ENCODE peak calls at places on chromosome 17, in five cellular contexts. One of them, this sample, is unnamed. For H3K36me3, the result is how much of the 10 kb centered on the place peaks cover.

GRCh38 chr17:65987988-65988387 is 203.9 kb downstream of the CEP112 start:
- DNase-seq in fibroblast of lung: peak
- DNase-seq in GM23248: peak
- DNase-seq in colonic mucosa: peak
- DNase-seq in CD4-positive, CD25-positive, alpha-beta regulatory T cell: no peak
- DNase-seq in this sample: peak

GRCh38 chr17:27873211-27873610 is 20.0 kb downstream of the LYRM9 start:
- DNase-seq in fibroblast of lung: no peak
- DNase-seq in GM23248: no peak
- DNase-seq in colonic mucosa: no peak
- DNase-seq in CD4-positive, CD25-positive, alpha-beta regulatory T cell: no peak
- DNase-seq in this sample: no peak

GRCh38 chr17:48663134-48663924 is 37.2 kb upstream of the HOXB9 start:
- DNase-seq in fibroblast of lung: no peak
- DNase-seq in GM23248: no peak
- DNase-seq in colonic mucosa: no peak
- DNase-seq in CD4-positive, CD25-positive, alpha-beta regulatory T cell: no peak
- DNase-seq in this sample: no peak

GRCh38 chr17:48636177-48637018 is 10.2 kb upstream of the HOXB9 start:
- DNase-seq in fibroblast of lung: peak
- DNase-seq in GM23248: peak
- DNase-seq in colonic mucosa: peak
- DNase-seq in CD4-positive, CD25-positive, alpha-beta regulatory T cell: no peak
- DNase-seq in this sample: peak

GRCh38 chr17:70552230-70552981 is 383.1 kb downstream of the KCNJ2 start:
- DNase-seq in fibroblast of lung: peak
- DNase-seq in GM23248: peak
- DNase-seq in colonic mucosa: no peak
- DNase-seq in CD4-positive, CD25-positive, alpha-beta regulatory T cell: no peak
- DNase-seq in this sample: peak

GRCh38 chr17:34720760-34721159 is 141.4 kb downstream of the TMEM132E start:
- DNase-seq in fibroblast of lung: no peak
- DNase-seq in GM23248: peak
- DNase-seq in colonic mucosa: no peak
- DNase-seq in CD4-positive, CD25-positive, alpha-beta regulatory T cell: no peak
- DNase-seq in this sample: no peak

GRCh38 chr17:2215616-2216364 is 87.8 kb downstream of the SMG6 start:
- DNase-seq in fibroblast of lung: peak
- DNase-seq in GM23248: peak
- DNase-seq in colonic mucosa: peak
- DNase-seq in CD4-positive, CD25-positive, alpha-beta regulatory T cell: peak
- DNase-seq in this sample: peak

GRCh38 chr17:44400226-44400847 is 10.9 kb upstream of the ITGA2B start:
- DNase-seq in fibroblast of lung: peak
- DNase-seq in GM23248: peak
- DNase-seq in colonic mucosa: no peak
- DNase-seq in CD4-positive, CD25-positive, alpha-beta regulatory T cell: no peak
- DNase-seq in this sample: peak

GRCh38 chr17:56185905-56186783 is 32.9 kb downstream of the ANKFN1 start:
- DNase-seq in fibroblast of lung: peak
- DNase-seq in GM23248: peak
- DNase-seq in colonic mucosa: no peak
- DNase-seq in CD4-positive, CD25-positive, alpha-beta regulatory T cell: no peak
- DNase-seq in this sample: peak

GRCh38 chr17:41971721-41972523 is 5.3 kb downstream of the CNP start:
- DNase-seq in fibroblast of lung: no peak
- DNase-seq in GM23248: no peak
- DNase-seq in colonic mucosa: no peak
- DNase-seq in CD4-positive, CD25-positive, alpha-beta regulatory T cell: no peak
- DNase-seq in this sample: no peak
- H3K36me3 ChIP-seq in fibroblast of lung: under half
- H3K36me3 ChIP-seq in GM23248: under half
- H3K36me3 ChIP-seq in colonic mucosa: under half
- H3K36me3 ChIP-seq in CD4-positive, CD25-positive, alpha-beta regulatory T cell: half or more
- H3K36me3 ChIP-seq in this sample: half or more

GRCh38 chr17:81666092-81666341 is 388 bp downstream of the OXLD1 start:
- DNase-seq in fibroblast of lung: no peak
- DNase-seq in GM23248: peak
- DNase-seq in colonic mucosa: peak
- DNase-seq in CD4-positive, CD25-positive, alpha-beta regulatory T cell: no peak
- DNase-seq in this sample: peak

GRCh38 chr17:81666342-81667191 is at the start of the genes CCDC137 and OXLD1:
- DNase-seq in fibroblast of lung: peak
- DNase-seq in GM23248: peak
- DNase-seq in colonic mucosa: peak
- DNase-seq in CD4-positive, CD25-positive, alpha-beta regulatory T cell: peak
- DNase-seq in this sample: peak

GRCh38 chr17:81667754-81668153 is 1.2 kb downstream of the CCDC137 start:
- DNase-seq in fibroblast of lung: no peak
- DNase-seq in GM23248: peak
- DNase-seq in colonic mucosa: no peak
- DNase-seq in CD4-positive, CD25-positive, alpha-beta regulatory T cell: no peak
- DNase-seq in this sample: no peak

GRCh38 chr17:81664051-81664470 is 2.3 kb downstream of the OXLD1 start:
- DNase-seq in fibroblast of lung: no peak
- DNase-seq in GM23248: no peak
- DNase-seq in colonic mucosa: no peak
- DNase-seq in CD4-positive, CD25-positive, alpha-beta regulatory T cell: no peak
- DNase-seq in this sample: no peak

GRCh38 chr17:81665205-81666091 is 957 bp downstream of the OXLD1 start:
- DNase-seq in fibroblast of lung: peak
- DNase-seq in GM23248: peak
- DNase-seq in colonic mucosa: peak
- DNase-seq in CD4-positive, CD25-positive, alpha-beta regulatory T cell: peak
- DNase-seq in this sample: peak
- H3K36me3 ChIP-seq in fibroblast of lung: under half
- H3K36me3 ChIP-seq in GM23248: under half
- H3K36me3 ChIP-seq in colonic mucosa: under half
- H3K36me3 ChIP-seq in CD4-positive, CD25-positive, alpha-beta regulatory T cell: under half
- H3K36me3 ChIP-seq in this sample: under half

GRCh38 chr17:82659886-82660285 is 11.6 kb upstream of the WDR45B start:
- DNase-seq in fibroblast of lung: no peak
- DNase-seq in GM23248: no peak
- DNase-seq in colonic mucosa: no peak
- DNase-seq in CD4-positive, CD25-positive, alpha-beta regulatory T cell: no peak
- DNase-seq in this sample: no peak
- H3K36me3 ChIP-seq in fibroblast of lung: under half
- H3K36me3 ChIP-seq in GM23248: under half
- H3K36me3 ChIP-seq in colonic mucosa: under half
- H3K36me3 ChIP-seq in CD4-positive, CD25-positive, alpha-beta regulatory T cell: under half
- H3K36me3 ChIP-seq in this sample: under half

GRCh38 chr17:19709841-19710240 is 6.5 kb downstream of the SLC47A2 start:
- DNase-seq in fibroblast of lung: no peak
- DNase-seq in GM23248: no peak
- DNase-seq in colonic mucosa: no peak
- DNase-seq in CD4-positive, CD25-positive, alpha-beta regulatory T cell: no peak
- DNase-seq in this sample: no peak

GRCh38 chr17:19708431-19709175 is 7.8 kb downstream of the SLC47A2 start:
- DNase-seq in fibroblast of lung: no peak
- DNase-seq in GM23248: no peak
- DNase-seq in colonic mucosa: no peak
- DNase-seq in CD4-positive, CD25-positive, alpha-beta regulatory T cell: no peak
- DNase-seq in this sample: no peak

GRCh38 chr17:19705771-19706770 is 10.3 kb downstream of the SLC47A2 start:
- DNase-seq in fibroblast of lung: no peak
- DNase-seq in GM23248: no peak
- DNase-seq in colonic mucosa: no peak
- DNase-seq in CD4-positive, CD25-positive, alpha-beta regulatory T cell: no peak
- DNase-seq in this sample: no peak

GRCh38 chr17:19706791-19707727 is 9.3 kb downstream of the SLC47A2 start:
- DNase-seq in fibroblast of lung: no peak
- DNase-seq in GM23248: no peak
- DNase-seq in colonic mucosa: peak
- DNase-seq in CD4-positive, CD25-positive, alpha-beta regulatory T cell: no peak
- DNase-seq in this sample: no peak

GRCh38 chr17:19707728-19708221 is 8.6 kb downstream of the SLC47A2 start:
- DNase-seq in fibroblast of lung: no peak
- DNase-seq in GM23248: no peak
- DNase-seq in colonic mucosa: no peak
- DNase-seq in CD4-positive, CD25-positive, alpha-beta regulatory T cell: no peak
- DNase-seq in this sample: no peak
- H3K36me3 ChIP-seq in fibroblast of lung: under half
- H3K36me3 ChIP-seq in GM23248: under half
- H3K36me3 ChIP-seq in colonic mucosa: under half
- H3K36me3 ChIP-seq in CD4-positive, CD25-positive, alpha-beta regulatory T cell: under half
- H3K36me3 ChIP-seq in this sample: under half

DNA sequence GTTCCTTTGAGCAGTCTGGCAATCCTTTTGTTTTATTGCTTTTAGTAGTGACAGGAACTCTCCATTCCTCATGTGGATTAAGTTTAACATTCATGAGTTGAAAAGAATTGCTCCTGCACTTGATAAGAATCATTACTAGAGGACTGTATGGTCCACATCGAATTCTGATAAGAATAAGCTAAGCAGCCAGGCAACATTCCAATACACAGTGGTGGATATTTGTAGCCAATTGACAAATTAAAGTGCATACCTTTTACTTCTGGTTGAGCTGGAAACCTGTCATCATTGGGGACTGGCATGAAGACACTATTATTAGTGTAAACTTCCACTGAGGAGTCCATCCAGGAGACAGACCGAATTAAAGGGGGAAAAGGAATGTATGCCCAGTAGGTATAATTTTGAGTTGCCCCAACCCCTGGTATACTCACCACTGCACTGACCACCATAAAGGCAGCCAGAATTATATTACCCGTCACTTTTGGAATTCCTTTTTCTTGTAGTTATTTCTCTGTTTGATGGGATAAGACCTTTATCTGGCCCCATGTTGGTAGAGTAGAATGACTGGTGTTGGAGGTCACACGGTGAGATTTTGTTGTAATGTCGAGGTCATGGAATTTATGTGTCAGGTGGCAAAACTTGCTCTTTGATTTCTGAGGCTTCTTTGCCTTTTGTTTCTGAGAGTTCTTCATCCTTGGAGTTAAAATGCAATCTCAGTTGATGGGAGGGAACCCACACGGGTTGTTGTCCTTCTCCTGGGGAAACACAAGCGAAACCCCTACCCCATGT is 72.1 kb upstream of the ARL4D start:
- DNase-seq in fibroblast of lung: no peak
- DNase-seq in GM23248: peak
- DNase-seq in colonic mucosa: no peak
- DNase-seq in CD4-positive, CD25-positive, alpha-beta regulatory T cell: no peak
- DNase-seq in this sample: no peak
- H3K36me3 ChIP-seq in fibroblast of lung: under half
- H3K36me3 ChIP-seq in GM23248: under half
- H3K36me3 ChIP-seq in colonic mucosa: under half
- H3K36me3 ChIP-seq in CD4-positive, CD25-positive, alpha-beta regulatory T cell: under half
- H3K36me3 ChIP-seq in this sample: under half

DNA sequence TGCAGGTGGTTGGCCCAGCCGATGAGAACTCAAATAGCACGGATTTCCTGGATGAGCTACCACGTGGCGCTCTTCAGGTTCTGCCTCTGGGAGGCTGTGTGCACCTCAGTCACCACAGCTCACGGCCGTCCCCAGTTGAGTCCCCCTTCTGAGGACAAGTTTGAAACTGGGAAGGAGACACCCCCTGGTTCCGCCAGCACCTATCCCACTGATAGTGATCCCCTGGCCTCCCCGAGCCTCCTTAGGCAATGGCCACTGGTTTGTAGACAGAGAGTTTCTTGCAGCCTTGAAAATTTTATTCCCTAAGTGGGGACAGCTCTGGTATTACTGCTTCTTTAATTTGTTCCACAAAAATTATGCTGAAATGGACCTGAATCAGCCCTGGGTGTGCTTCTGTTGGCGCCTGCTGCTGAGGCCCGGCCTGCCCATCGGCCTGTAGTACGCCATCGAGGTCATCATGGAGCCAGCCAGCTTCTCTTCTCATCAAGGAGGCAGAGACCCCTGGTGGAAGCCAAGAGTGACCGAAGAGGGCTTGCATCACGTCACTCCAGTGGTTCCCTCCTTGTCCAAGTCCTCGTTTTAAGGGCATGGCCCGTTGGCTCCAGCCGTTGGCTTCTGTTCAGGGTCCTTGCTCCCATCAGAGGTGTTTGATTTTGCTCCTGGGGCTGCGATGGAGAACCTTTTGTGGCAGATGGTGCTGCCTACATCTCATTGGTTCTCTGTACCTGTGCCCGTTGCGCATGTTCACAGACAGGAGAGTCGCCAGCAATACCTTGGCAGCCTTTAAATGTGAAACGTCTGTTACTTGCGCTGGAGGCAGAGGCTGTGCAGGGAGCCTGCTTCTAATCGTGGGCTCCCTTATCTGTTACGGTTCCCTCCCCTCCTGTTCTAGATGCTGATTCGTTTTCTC is 9.3 kb downstream of the SMCR8 start:
- DNase-seq in fibroblast of lung: no peak
- DNase-seq in GM23248: no peak
- DNase-seq in colonic mucosa: no peak
- DNase-seq in CD4-positive, CD25-positive, alpha-beta regulatory T cell: no peak
- DNase-seq in this sample: no peak
- H3K36me3 ChIP-seq in fibroblast of lung: under half
- H3K36me3 ChIP-seq in GM23248: under half
- H3K36me3 ChIP-seq in colonic mucosa: under half
- H3K36me3 ChIP-seq in CD4-positive, CD25-positive, alpha-beta regulatory T cell: half or more
- H3K36me3 ChIP-seq in this sample: under half

This sample was measured in IMR-90.